ENCODE peak calls at places on chromosomes 12 and 14, in five cellular contexts. I is K562, S is H1, V is HepG2, R is GM12878. F is an unnamed sample.
A peak's percentile ranks its signal among the peaks of the same experiment; 100 is the strongest.

GRCh38 chr12:110498984-110499706 is 2.8 kb downstream of the VPS29 start:
- DNase-seq in S (no peak), R (no peak), V (peak; percentile 10), I (no peak), F (no peak)

GRCh38 chr12:114767081-114767480 is 83.1 kb upstream of the TBX3 start:
- DNase-seq in R (no peak), I (no peak), V (no peak), S (no peak), F (no peak)

GRCh38 chr14:101347893-101348777 is 213.2 kb upstream of the DIO3 start:
- DNase-seq in R (no peak), I (no peak), V (no peak), S (no peak), F (no peak)

GRCh38 chr14:22929848-22930364 is 730 bp upstream of the PRMT5 start:
- DNase-seq in V (no peak), S (no peak), R (no peak), I (no peak), F (no peak)

GRCh38 chr14:47715330-47715729 is 39.9 kb upstream of the MDGA2 start:
- DNase-seq in I (no peak), S (no peak), V (no peak), R (no peak), F (peak; percentile 12)

GRCh38 chr12:52091061-52091460 is 11.6 kb downstream of the SMIM41 start:
- DNase-seq in I (no peak), S (no peak), V (no peak), R (no peak), F (no peak)

GRCh38 chr14:53355581-53356112 is 202.5 kb upstream of the DDHD1 start:
- DNase-seq in S (peak; percentile 66), R (no peak), I (no peak), V (no peak), F (peak; percentile 39)

GRCh38 chr12:130916251-130916911 is 37.3 kb upstream of the ADGRD1 start:
- DNase-seq in R (peak; percentile 21), V (peak; percentile 42), I (peak; percentile 68), S (peak; percentile 75), F (peak; percentile 38)

GRCh38 chr12:5511644-5512584 is 80.0 kb downstream of the NTF3 start:
- DNase-seq in I (peak; percentile 22), R (no peak), V (no peak), S (peak; percentile 77), F (peak; percentile 18)

GRCh38 chr12:69555461-69555860 is 29.8 kb upstream of the CCT2 start:
- DNase-seq in R (no peak), S (no peak), V (no peak), I (no peak), F (no peak)

GRCh38 chr12:62533755-62534107 is 67.1 kb downstream of the MON2 start:
- DNase-seq in V (no peak), R (no peak), I (no peak), S (no peak), F (no peak)

GRCh38 chr14:27672047-27672446 is 1074.2 kb upstream of the NOVA1 start:
- DNase-seq in I (no peak), V (no peak), S (no peak), R (no peak), F (no peak)

GRCh38 chr14:28661171-28661772 is 105.3 kb upstream of the FOXG1 start:
- DNase-seq in S (peak; percentile 53), I (no peak), R (no peak), V (peak; percentile 16), F (no peak)

GRCh38 chr12:95623554-95624170 is 72.4 kb upstream of the USP44 start:
- DNase-seq in S (peak; percentile 81), I (peak; percentile 62), R (no peak), V (peak; percentile 73), F (peak; percentile 66)

GRCh38 chr14:103155013-103155412 is 31.8 kb downstream of the TNFAIP2 start:
- DNase-seq in R (no peak), V (peak; percentile 69), S (no peak), I (no peak), F (peak; percentile 61)

GRCh38 chr12:94103986-94104385 is 44.4 kb upstream of the PLXNC1 start:
- DNase-seq in I (no peak), V (no peak), S (no peak), R (no peak), F (no peak)

GRCh38 chr12:130514149-130514551 is 176.5 kb downstream of the PIWIL1 start:
- DNase-seq in I (no peak), S (peak; percentile 67), R (no peak), V (no peak), F (no peak)

GRCh38 chr12:45989857-45990467 is 412 bp downstream of the SCAF11 start:
- DNase-seq in S (peak; percentile 62), V (peak; percentile 45), I (peak; percentile 31), R (no peak), F (peak; percentile 19)

GRCh38 chr12:117151195-117152031 is 38.9 kb downstream of the FBXO21 start:
- DNase-seq in I (peak; percentile 84), V (peak; percentile 39), S (peak; percentile 90), R (no peak), F (peak; percentile 35)

GRCh38 chr12:49750994-49751393 is 9.6 kb downstream of the TMBIM6 start:
- DNase-seq in S (no peak), I (no peak), R (no peak), V (no peak), F (no peak)

GRCh38 chr12:49748800-49749199 is 7.4 kb downstream of the TMBIM6 start:
- DNase-seq in V (no peak), S (no peak), I (no peak), R (no peak), F (no peak)

GRCh38 chr12:49744363-49744885 is 3.1 kb downstream of the TMBIM6 start:
- DNase-seq in R (no peak), S (no peak), I (no peak), V (no peak), F (no peak)

GRCh38 chr12:49748306-49748705 is 6.9 kb downstream of the TMBIM6 start:
- DNase-seq in R (no peak), S (no peak), V (no peak), I (no peak), F (no peak)

GRCh38 chr12:49750027-49750977 is 8.9 kb downstream of the TMBIM6 start:
- DNase-seq in S (no peak), V (peak; percentile 31), I (no peak), R (peak; percentile 36), F (peak; percentile 54)
- TF ChIP-seq SIN3A in S (no peak), V (no peak), I (no peak), R (no peak), F (no peak)

DNA sequence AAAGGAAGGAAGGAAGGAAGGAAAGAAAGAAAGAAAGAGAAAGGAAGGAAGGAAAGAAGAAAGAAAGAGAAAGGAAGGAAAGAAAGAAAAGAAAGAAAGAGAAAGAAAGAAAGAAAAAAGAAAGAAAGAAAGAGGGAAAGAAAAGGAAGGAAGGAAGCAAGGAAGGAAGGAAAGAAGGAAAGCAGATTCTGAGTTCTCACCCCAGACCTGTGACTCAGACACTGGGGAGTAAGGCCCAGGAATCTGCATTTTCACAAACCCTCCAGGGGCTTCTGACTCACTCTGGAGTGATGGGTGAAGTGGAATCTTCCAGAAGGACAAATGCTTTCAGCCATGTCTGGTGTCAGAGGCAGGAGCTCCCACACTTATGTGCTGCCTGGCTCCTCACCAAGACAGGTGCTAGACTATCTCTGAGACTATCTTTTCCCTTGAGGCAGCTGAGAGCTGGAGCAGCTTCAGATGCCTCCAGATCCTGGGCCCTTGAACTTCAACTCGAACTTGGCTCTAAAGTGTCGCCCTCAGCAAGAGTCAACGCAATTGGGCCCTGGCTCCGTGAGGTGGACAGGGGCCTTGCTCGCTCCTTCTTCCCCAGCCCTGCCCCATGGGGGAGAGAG is 19.7 kb upstream of the SCARB1 start:
- DNase-seq in I (no peak), S (no peak), R (no peak), V (no peak), F (no peak)
- TF ChIP-seq SP1 in I (no peak), S (no peak), R (no peak), V (no peak), F (no peak)

GRCh38 chr14:92694807-92695206 is 53.6 kb downstream of the LGMN start:
- DNase-seq in R (no peak), I (no peak), V (no peak), S (no peak), F (no peak)
- H2AFZ ChIP-seq in R (no peak overlapping the region), I (no peak overlapping the region), V (no peak overlapping the region), S (no peak overlapping the region), F (no peak overlapping the region)

DNA sequence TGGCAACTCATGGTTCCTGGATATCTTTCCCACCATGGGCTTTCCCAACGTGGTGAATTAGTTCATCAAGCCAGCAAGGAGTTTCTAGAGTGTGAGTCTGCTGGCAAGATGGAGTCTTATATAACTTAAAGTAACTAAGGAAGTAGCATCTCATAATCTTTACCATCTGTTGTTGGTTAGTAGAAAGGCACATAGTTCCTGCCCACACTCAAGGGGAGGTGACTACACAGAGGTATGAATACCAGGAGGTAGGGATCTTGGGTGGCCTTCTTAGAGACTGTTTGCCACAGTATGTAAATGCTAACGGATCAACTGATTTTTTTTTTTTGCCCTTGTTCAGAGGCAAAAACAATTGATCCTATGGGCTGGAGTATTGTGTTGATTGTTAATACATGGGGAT is 446.9 kb downstream of the ATP23 start:
- DNase-seq in I (no peak), V (no peak), R (no peak), S (no peak), F (no peak)
- TF ChIP-seq SIN3A in I (no peak), V (no peak), R (no peak), S (no peak), F (no peak)

GRCh38 chr12:3604750-3605638 is 114.0 kb downstream of the PRMT8 start:
- DNase-seq in I (no peak), S (peak; percentile 60), R (no peak), V (no peak), F (no peak)
- TF ChIP-seq SP1 in I (no peak), S (peak; percentile 20), R (no peak), V (no peak), F (no peak)

DNA sequence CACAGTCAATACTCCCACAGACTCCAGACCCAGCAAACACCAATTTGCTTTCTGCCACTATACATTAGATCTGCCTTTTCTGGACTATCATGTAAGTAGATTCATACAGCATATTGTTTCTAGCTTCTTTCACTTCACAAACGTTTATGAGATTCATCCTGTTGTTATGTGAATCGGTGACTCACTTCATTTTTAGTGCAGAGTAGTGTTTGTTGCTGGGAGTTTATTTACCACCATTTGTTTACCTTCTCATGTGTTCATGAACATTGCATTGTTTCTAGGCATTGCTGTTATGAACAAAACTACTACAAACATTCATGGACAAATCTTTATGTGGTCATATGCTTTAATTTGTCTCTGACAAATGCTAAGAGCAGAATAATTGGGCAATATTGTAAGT is 807.8 kb upstream of the TMEM132C start:
- DNase-seq in I (no peak), V (no peak), R (no peak), S (no peak), F (no peak)
- H2AFZ ChIP-seq in I (no peak overlapping the region), V (no peak overlapping the region), R (no peak overlapping the region), S (no peak overlapping the region), F (no peak overlapping the region)

DNA sequence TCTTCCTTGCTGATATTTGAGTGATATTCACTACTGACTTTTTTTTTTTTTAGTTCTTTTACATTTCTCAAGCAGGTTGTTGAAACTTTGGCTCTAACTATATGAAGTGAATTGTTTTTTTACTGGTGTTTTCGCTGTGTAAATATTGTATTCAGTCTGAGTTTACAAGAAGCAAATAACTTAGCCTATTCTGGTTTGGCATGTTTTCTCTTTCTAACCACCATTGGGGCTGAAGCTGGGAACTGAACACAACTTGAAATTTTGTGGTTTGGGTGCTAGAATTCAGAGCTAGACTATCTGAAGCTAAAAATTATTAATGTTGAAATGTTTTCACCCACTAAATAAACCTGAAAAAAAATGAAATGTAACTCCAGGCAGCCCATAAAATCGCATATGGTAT is 37.2 kb downstream of the RAD51B start:
- DNase-seq in S (no peak), V (no peak), I (no peak), R (no peak), F (no peak)
- TF ChIP-seq SIN3A in S (no peak), V (no peak), I (no peak), R (no peak), F (no peak)